ENCODE peak calls at places on chromosome 15, in ten cellular contexts. One of them, this sample, is unnamed.

GRCh38 chr15:88015228-88015860 is 241.2 kb downstream of the NTRK3 start:
- DNase-seq in NCI-H2081: no peak
- DNase-seq in mucosa of gallbladder: no peak
- DNase-seq in AG08395: no peak
- DNase-seq in CD4-positive, alpha-beta T cell: no peak
- DNase-seq in ELR: no peak
- DNase-seq in GM19239: no peak
- DNase-seq in kidney glomerular epithelial cell: no peak
- DNase-seq in ELF-1: peak
- DNase-seq in RWPE1: no peak
- DNase-seq in this sample: no peak

GRCh38 chr15:76217029-76217866 is 94.0 kb downstream of the ETFA start:
- DNase-seq in NCI-H2081: no peak
- DNase-seq in mucosa of gallbladder: no peak
- DNase-seq in AG08395: no peak
- DNase-seq in CD4-positive, alpha-beta T cell: no peak
- DNase-seq in ELR: no peak
- DNase-seq in GM19239: no peak
- DNase-seq in kidney glomerular epithelial cell: peak
- DNase-seq in ELF-1: peak
- DNase-seq in RWPE1: peak
- DNase-seq in this sample: no peak

GRCh38 chr15:64246364-64247189 is 83.8 kb upstream of the PPIB start:
- DNase-seq in NCI-H2081: peak
- DNase-seq in mucosa of gallbladder: no peak
- DNase-seq in AG08395: peak
- DNase-seq in CD4-positive, alpha-beta T cell: no peak
- DNase-seq in ELR: peak
- DNase-seq in GM19239: peak
- DNase-seq in kidney glomerular epithelial cell: peak
- DNase-seq in ELF-1: peak
- DNase-seq in RWPE1: peak
- DNase-seq in this sample: peak

GRCh38 chr15:67397139-67397538 is 123.8 kb upstream of the C15orf61 start:
- DNase-seq in NCI-H2081: no peak
- DNase-seq in mucosa of gallbladder: no peak
- DNase-seq in AG08395: no peak
- DNase-seq in CD4-positive, alpha-beta T cell: no peak
- DNase-seq in ELR: peak
- DNase-seq in GM19239: no peak
- DNase-seq in kidney glomerular epithelial cell: no peak
- DNase-seq in ELF-1: no peak
- DNase-seq in RWPE1: no peak
- DNase-seq in this sample: no peak

GRCh38 chr15:44222478-44222877 is 27.4 kb upstream of the FRMD5 start:
- DNase-seq in NCI-H2081: no peak
- DNase-seq in mucosa of gallbladder: no peak
- DNase-seq in AG08395: no peak
- DNase-seq in CD4-positive, alpha-beta T cell: no peak
- DNase-seq in ELR: no peak
- DNase-seq in GM19239: no peak
- DNase-seq in kidney glomerular epithelial cell: no peak
- DNase-seq in ELF-1: no peak
- DNase-seq in RWPE1: no peak
- DNase-seq in this sample: no peak

GRCh38 chr15:52710710-52711107 is 31.5 kb upstream of the ATOSA start:
- DNase-seq in NCI-H2081: no peak
- DNase-seq in mucosa of gallbladder: no peak
- DNase-seq in AG08395: no peak
- DNase-seq in CD4-positive, alpha-beta T cell: no peak
- DNase-seq in ELR: no peak
- DNase-seq in GM19239: no peak
- DNase-seq in kidney glomerular epithelial cell: no peak
- DNase-seq in ELF-1: no peak
- DNase-seq in RWPE1: no peak
- DNase-seq in this sample: no peak

GRCh38 chr15:57503911-57504598 is 87.6 kb upstream of the MYZAP start:
- DNase-seq in NCI-H2081: no peak
- DNase-seq in mucosa of gallbladder: no peak
- DNase-seq in AG08395: no peak
- DNase-seq in CD4-positive, alpha-beta T cell: no peak
- DNase-seq in ELR: no peak
- DNase-seq in GM19239: no peak
- DNase-seq in kidney glomerular epithelial cell: no peak
- DNase-seq in ELF-1: no peak
- DNase-seq in RWPE1: no peak
- DNase-seq in this sample: no peak

GRCh38 chr15:70569139-70569717 is 194.1 kb downstream of the UACA start:
- DNase-seq in NCI-H2081: no peak
- DNase-seq in mucosa of gallbladder: peak
- DNase-seq in AG08395: peak
- DNase-seq in CD4-positive, alpha-beta T cell: no peak
- DNase-seq in ELR: peak
- DNase-seq in GM19239: no peak
- DNase-seq in kidney glomerular epithelial cell: no peak
- DNase-seq in ELF-1: no peak
- DNase-seq in RWPE1: peak
- DNase-seq in this sample: no peak

GRCh38 chr15:83210619-83211018 is 3.0 kb upstream of the HDGFL3 start:
- DNase-seq in NCI-H2081: peak
- DNase-seq in mucosa of gallbladder: no peak
- DNase-seq in AG08395: peak
- DNase-seq in CD4-positive, alpha-beta T cell: no peak
- DNase-seq in ELR: peak
- DNase-seq in GM19239: no peak
- DNase-seq in kidney glomerular epithelial cell: peak
- DNase-seq in ELF-1: no peak
- DNase-seq in RWPE1: peak
- DNase-seq in this sample: no peak

GRCh38 chr15:44482088-44482487 is 54.7 kb downstream of the CTDSPL2 start:
- DNase-seq in NCI-H2081: no peak
- DNase-seq in mucosa of gallbladder: no peak
- DNase-seq in AG08395: no peak
- DNase-seq in CD4-positive, alpha-beta T cell: no peak
- DNase-seq in ELR: no peak
- DNase-seq in GM19239: no peak
- DNase-seq in kidney glomerular epithelial cell: peak
- DNase-seq in ELF-1: no peak
- DNase-seq in RWPE1: no peak
- DNase-seq in this sample: no peak

GRCh38 chr15:27714675-27715074 is 384.4 kb downstream of the OCA2 start:
- DNase-seq in NCI-H2081: no peak
- DNase-seq in mucosa of gallbladder: no peak
- DNase-seq in AG08395: no peak
- DNase-seq in CD4-positive, alpha-beta T cell: no peak
- DNase-seq in ELR: no peak
- DNase-seq in GM19239: no peak
- DNase-seq in kidney glomerular epithelial cell: no peak
- DNase-seq in ELF-1: no peak
- DNase-seq in RWPE1: no peak
- DNase-seq in this sample: no peak

GRCh38 chr15:32677238-32677750 is 35.8 kb downstream of the SCG5 start:
- DNase-seq in NCI-H2081: peak
- DNase-seq in mucosa of gallbladder: no peak
- DNase-seq in AG08395: no peak
- DNase-seq in CD4-positive, alpha-beta T cell: no peak
- DNase-seq in ELR: no peak
- DNase-seq in GM19239: no peak
- DNase-seq in kidney glomerular epithelial cell: no peak
- DNase-seq in ELF-1: peak
- DNase-seq in RWPE1: no peak
- DNase-seq in this sample: no peak

GRCh38 chr15:88394553-88395159 is 72.5 kb downstream of the MRPL46 start:
- DNase-seq in NCI-H2081: no peak
- DNase-seq in mucosa of gallbladder: no peak
- DNase-seq in AG08395: no peak
- DNase-seq in CD4-positive, alpha-beta T cell: no peak
- DNase-seq in ELR: peak
- DNase-seq in GM19239: no peak
- DNase-seq in kidney glomerular epithelial cell: no peak
- DNase-seq in ELF-1: no peak
- DNase-seq in RWPE1: no peak
- DNase-seq in this sample: no peak